ENCODE peak calls at places on chromosomes 13 and 19, in nine cellular contexts. O, V, P, K, H, Y, T, S and Z are unnamed samples.

GRCh38 chr13:34357435-34358232 is 539.7 kb downstream of the RFC3 start:
- DNase-seq in K (peak), H (no peak), S (no peak), V (no peak), P (no peak), O (no peak), Y (no peak), T (no peak), Z (no peak)

GRCh38 chr19:4456566-4456842 is 1.1 kb downstream of the UBXN6 start:
- DNase-seq in K (no peak), T (no peak), V (no peak), P (no peak), Y (peak), O (no peak), S (no peak), H (no peak), Z (no peak)

GRCh38 chr19:40610396-40611064 is 9.4 kb downstream of the LTBP4 start:
- DNase-seq in S (no peak), K (no peak), T (peak), V (no peak), Y (peak), H (peak), P (no peak), O (no peak), Z (no peak)

GRCh38 chr19:42601811-42602443 is 7.2 kb upstream of the CEACAM8 start:
- DNase-seq in V (no peak), P (peak), S (no peak), Y (no peak), K (no peak), O (peak), T (no peak), H (no peak), Z (peak)

GRCh38 chr13:69198706-69199105 is 908.9 kb upstream of the ATXN8OS start:
- DNase-seq in P (no peak), Y (no peak), S (no peak), V (no peak), K (no peak), T (no peak), O (no peak), H (no peak), Z (no peak)

GRCh38 chr13:53150568-53150967 is 122.0 kb downstream of the OLFM4 start:
- DNase-seq in S (no peak), V (no peak), T (no peak), Y (no peak), K (no peak), P (no peak), O (no peak), H (no peak), Z (no peak)

GRCh38 chr13:76523740-76524382 is 362.3 kb downstream of the KCTD12 start:
- DNase-seq in H (no peak), V (no peak), K (no peak), O (no peak), S (no peak), Y (no peak), P (no peak), T (no peak), Z (peak)

GRCh38 chr13:107824636-107825035 is 390.7 kb downstream of the LIG4 start:
- DNase-seq in S (no peak), T (no peak), V (no peak), O (no peak), Y (no peak), P (no peak), K (no peak), H (no peak), Z (no peak)

GRCh38 chr13:43441916-43442315 is 344.9 kb downstream of the ENOX1 start:
- DNase-seq in H (no peak), O (no peak), P (no peak), K (no peak), V (no peak), Y (no peak), S (no peak), T (no peak), Z (no peak)

GRCh38 chr13:42330991-42331390 is 59.0 kb downstream of the AKAP11 start:
- DNase-seq in K (no peak), Y (no peak), S (no peak), H (no peak), P (no peak), O (no peak), V (no peak), T (no peak), Z (no peak)

GRCh38 chr13:97975851-97976550 is 22.5 kb downstream of the IPO5 start:
- DNase-seq in H (peak), V (peak), T (peak), P (peak), S (peak), O (peak), K (peak), Y (peak), Z (peak)

GRCh38 chr13:97515643-97516042 is 81.7 kb downstream of the RAP2A start:
- DNase-seq in O (no peak), H (no peak), V (no peak), Y (no peak), S (no peak), K (no peak), P (no peak), T (no peak), Z (no peak)

GRCh38 chr13:46773556-46773955 is 23.4 kb downstream of the ESD start:
- DNase-seq in Y (no peak), O (no peak), K (no peak), H (no peak), S (no peak), V (no peak), T (no peak), P (no peak), Z (no peak)

GRCh38 chr13:113043931-113044330 is 61.7 kb upstream of the F7 start:
- DNase-seq in K (no peak), Y (no peak), S (no peak), P (no peak), T (no peak), O (no peak), H (no peak), V (no peak), Z (no peak)

GRCh38 chr13:74825170-74825948 is 656.6 kb downstream of the TBC1D4 start:
- DNase-seq in H (no peak), V (peak), S (no peak), K (no peak), Y (no peak), P (no peak), O (no peak), T (no peak), Z (no peak)

GRCh38 chr13:79637086-79637763 is 156.3 kb downstream of the NDFIP2 start:
- DNase-seq in T (no peak), S (no peak), V (no peak), K (no peak), P (no peak), Y (no peak), H (no peak), O (no peak), Z (no peak)

GRCh38 chr13:111943229-111943795 is 123.6 kb upstream of the SOX1 start:
- DNase-seq in O (no peak), Y (no peak), H (no peak), T (no peak), S (no peak), P (no peak), K (no peak), V (no peak), Z (no peak)

GRCh38 chr19:12913871-12914690 is 5.0 kb downstream of the SYCE2 start:
- DNase-seq in O (no peak), K (no peak), T (no peak), V (peak), P (peak), H (peak), Y (peak), S (no peak), Z (no peak)

GRCh38 chr13:23701646-23702045 is 131.4 kb downstream of the TNFRSF19 start:
- DNase-seq in K (no peak), P (no peak), V (no peak), S (peak), Y (peak), T (no peak), O (no peak), H (peak), Z (no peak)

GRCh38 chr13:68810660-68811059 is 1297.0 kb upstream of the ATXN8OS start:
- DNase-seq in V (no peak), P (no peak), S (no peak), Y (no peak), T (no peak), K (no peak), O (no peak), H (no peak), Z (no peak)

DNA sequence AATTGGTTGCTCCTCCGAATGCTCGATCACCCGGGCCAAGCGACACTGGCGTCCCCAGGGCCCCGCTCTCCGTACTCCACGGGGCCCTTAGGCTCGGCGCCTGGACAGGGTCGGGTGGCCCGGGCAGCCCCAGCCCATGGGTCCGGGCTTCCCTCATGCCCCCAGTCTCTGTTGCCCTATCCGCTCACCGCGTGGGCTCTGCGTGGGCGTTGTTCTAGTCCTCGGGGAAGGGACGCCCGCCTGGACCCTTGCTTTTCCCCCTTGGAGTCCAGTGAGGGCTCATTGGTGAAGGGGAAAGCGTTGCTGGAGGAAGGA is 1.3 kb downstream of the TDRD12 start:
- DNase-seq in V (no peak), P (no peak), H (no peak), T (no peak), O (no peak), S (no peak), K (no peak), Y (no peak), Z (no peak)
- TF ChIP-seq CTCF in V (no peak), P (no peak), H (no peak), T (no peak), O (no peak), S (no peak), K (no peak), Y (no peak), Z (no peak)

GRCh38 chr19:18157465-18158063 is 4.6 kb downstream of the PIK3R2 start:
- DNase-seq in P (peak), T (no peak), S (no peak), H (peak), K (no peak), O (peak), V (no peak), Y (no peak), Z (no peak)
- TF ChIP-seq CTCF in P (peak), T (no peak), S (no peak), H (no peak), K (no peak), O (no peak), V (no peak), Y (no peak), Z (no peak)

GRCh38 chr19:10332965-10333757 is at the start of gene RAVER1:
- DNase-seq in V (peak), P (peak), S (peak), T (peak), Y (peak), O (peak), K (peak), H (peak), Z (peak)

GRCh38 chr19:10334340-10335148 is 1.2 kb upstream of the RAVER1 start:
- DNase-seq in H (peak), K (peak), P (peak), O (peak), T (no peak), Y (peak), S (peak), V (peak), Z (no peak)

GRCh38 chr19:10329555-10329954 is 3.8 kb downstream of the RAVER1 start:
- DNase-seq in O (no peak), H (no peak), P (no peak), T (no peak), K (no peak), V (no peak), S (no peak), Y (no peak), Z (no peak)

GRCh38 chr19:10333758-10334339 is 520 bp upstream of the RAVER1 start:
- DNase-seq in T (no peak), K (peak), Y (no peak), V (peak), H (no peak), S (no peak), O (peak), P (no peak), Z (no peak)

DNA sequence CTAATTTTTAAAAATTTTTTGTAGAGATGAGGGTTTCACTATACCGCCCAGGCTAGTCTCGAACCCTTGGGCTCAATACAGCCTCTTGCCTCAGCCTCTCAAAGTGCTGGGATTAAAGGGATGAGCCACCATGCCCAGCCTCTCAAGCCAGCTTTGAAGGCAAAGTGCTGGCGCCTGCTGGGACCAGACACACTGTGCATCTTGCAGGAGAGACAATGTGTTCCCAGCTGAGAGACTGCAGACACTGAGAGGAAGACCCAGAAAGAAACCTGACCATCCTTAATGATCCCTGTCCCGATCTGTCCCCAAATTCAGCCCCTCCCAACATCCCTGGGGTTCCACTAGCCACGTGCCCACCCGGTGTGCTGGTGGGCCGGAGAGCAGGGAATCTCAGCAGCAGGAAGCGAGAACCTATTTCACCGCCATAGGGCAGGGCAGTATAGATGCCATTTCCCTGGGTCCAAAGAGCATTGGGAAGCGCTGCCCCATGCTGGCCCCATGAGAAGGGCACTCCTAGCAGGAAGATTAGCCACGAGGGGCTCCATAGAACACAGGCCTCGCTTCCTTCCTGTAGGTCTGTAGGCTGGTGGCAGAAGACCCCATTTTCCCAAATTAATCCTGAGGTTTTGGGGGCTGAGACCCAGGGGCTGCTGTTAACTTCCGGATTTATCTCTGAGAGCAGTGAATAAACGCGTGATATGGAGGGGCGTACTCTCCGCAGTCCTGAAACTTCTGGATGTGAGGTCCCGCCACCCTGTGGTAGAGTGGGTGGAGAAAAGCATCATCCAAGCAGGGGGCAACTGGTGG is 968 bp downstream of the RAVER1 start:
- DNase-seq in V (no peak), K (peak), S (no peak), Y (no peak), H (no peak), P (no peak), O (no peak), T (no peak), Z (no peak)
- TF ChIP-seq CTCF in V (no peak), K (no peak), S (no peak), Y (no peak), H (no peak), P (peak), O (no peak), T (no peak), Z (no peak)

GRCh38 chr19:15419413-15420025 is 731 bp upstream of the AKAP8L start:
- DNase-seq in Y (no peak), H (no peak), K (no peak), S (no peak), P (no peak), O (no peak), V (no peak), T (no peak), Z (no peak)
- TF ChIP-seq CTCF in Y (no peak), H (peak), K (peak), S (no peak), P (peak), O (peak), V (no peak), T (peak), Z (no peak)

GRCh38 chr13:19622189-19622588 is 11.3 kb upstream of the MPHOSPH8 start:
- DNase-seq in O (no peak), T (no peak), V (no peak), P (no peak), Y (no peak), S (no peak), H (no peak), K (no peak), Z (no peak)

GRCh38 chr13:19618925-19619324 is 14.5 kb upstream of the MPHOSPH8 start:
- DNase-seq in Y (no peak), P (peak), H (no peak), V (no peak), S (no peak), O (peak), T (no peak), K (no peak), Z (peak)
- TF ChIP-seq CTCF in Y (no peak), P (peak), H (peak), V (no peak), S (no peak), O (peak), T (peak), K (peak), Z (peak)